ENCODE peak calls at places on chromosomes 11 and 22, in four cellular contexts. One of them, this sample, is unnamed.

GRCh38 chr22:20422271-20422958 is 15.2 kb downstream of the SCARF2 start:
- DNase-seq in left ventricle myocardium inferior: no peak
- DNase-seq in gastrocnemius medialis: no peak
- DNase-seq in fibroblast of lung: no peak
- DNase-seq in this sample: no peak

GRCh38 chr11:61956191-61957027 is 6.3 kb downstream of the BEST1 start:
- DNase-seq in left ventricle myocardium inferior: no peak
- DNase-seq in gastrocnemius medialis: no peak
- DNase-seq in fibroblast of lung: no peak
- DNase-seq in this sample: peak; percentile 63

GRCh38 chr22:19876941-19877625 is 22.4 kb upstream of the GNB1L start:
- DNase-seq in left ventricle myocardium inferior: no peak
- DNase-seq in gastrocnemius medialis: peak; percentile 7
- DNase-seq in fibroblast of lung: no peak
- DNase-seq in this sample: peak; percentile 59

GRCh38 chr11:131662310-131662709 is 291.9 kb downstream of the NTM start:
- DNase-seq in left ventricle myocardium inferior: no peak
- DNase-seq in gastrocnemius medialis: no peak
- DNase-seq in fibroblast of lung: no peak
- DNase-seq in this sample: no peak

GRCh38 chr11:45470151-45471001 is 184.2 kb upstream of the SYT13 start:
- DNase-seq in left ventricle myocardium inferior: peak; percentile 27
- DNase-seq in gastrocnemius medialis: no peak
- DNase-seq in fibroblast of lung: peak; percentile 37
- DNase-seq in this sample: no peak

GRCh38 chr11:61503135-61503770 is 5.3 kb upstream of the LRRC10B start:
- DNase-seq in left ventricle myocardium inferior: no peak
- DNase-seq in gastrocnemius medialis: no peak
- DNase-seq in fibroblast of lung: no peak
- DNase-seq in this sample: no peak

GRCh38 chr22:38566726-38567504 is 3.1 kb downstream of the DMC1 start:
- DNase-seq in left ventricle myocardium inferior: no peak
- DNase-seq in gastrocnemius medialis: no peak
- DNase-seq in fibroblast of lung: no peak
- DNase-seq in this sample: no peak

GRCh38 chr11:64449381-64450167 is 90.6 kb downstream of the RPS6KA4 start:
- DNase-seq in left ventricle myocardium inferior: peak; percentile 36
- DNase-seq in gastrocnemius medialis: peak; percentile 23
- DNase-seq in fibroblast of lung: peak; percentile 41
- DNase-seq in this sample: no peak

GRCh38 chr11:64234840-64235379 is 526 bp downstream of the VEGFB start:
- DNase-seq in left ventricle myocardium inferior: peak; percentile 57
- DNase-seq in gastrocnemius medialis: peak; percentile 56
- DNase-seq in fibroblast of lung: no peak
- DNase-seq in this sample: peak; percentile 78

GRCh38 chr22:23913306-23913660 is 19.1 kb downstream of the MIF start:
- DNase-seq in left ventricle myocardium inferior: no peak
- DNase-seq in gastrocnemius medialis: no peak
- DNase-seq in fibroblast of lung: no peak
- DNase-seq in this sample: no peak

GRCh38 chr11:73528420-73528819 is 69.5 kb downstream of the FAM168A start:
- DNase-seq in left ventricle myocardium inferior: no peak
- DNase-seq in gastrocnemius medialis: no peak
- DNase-seq in fibroblast of lung: no peak
- DNase-seq in this sample: no peak
- H3K4me3 ChIP-seq in left ventricle myocardium inferior: peak overlapping the region; percentile 54
- H3K4me3 ChIP-seq in gastrocnemius medialis: no peak overlapping the region
- H3K4me3 ChIP-seq in fibroblast of lung: peak overlapping the region; percentile 36
- H3K4me3 ChIP-seq in this sample: no peak overlapping the region

GRCh38 chr11:117180661-117181585 is 2.4 kb downstream of the SIDT2 start:
- DNase-seq in left ventricle myocardium inferior: peak; percentile 58
- DNase-seq in gastrocnemius medialis: peak; percentile 77
- DNase-seq in fibroblast of lung: peak; percentile 77
- DNase-seq in this sample: no peak
- TF ChIP-seq CTCF in left ventricle myocardium inferior: peak; percentile 66
- TF ChIP-seq CTCF in gastrocnemius medialis: peak; percentile 61
- TF ChIP-seq CTCF in fibroblast of lung: peak; percentile 42
- TF ChIP-seq CTCF in this sample: peak; percentile 76

GRCh38 chr11:117154468-117154867 is 10.4 kb downstream of the PAFAH1B2 start:
- DNase-seq in left ventricle myocardium inferior: no peak
- DNase-seq in gastrocnemius medialis: no peak
- DNase-seq in fibroblast of lung: no peak
- DNase-seq in this sample: no peak
- H3K27ac ChIP-seq in left ventricle myocardium inferior: no peak overlapping the region
- H3K27ac ChIP-seq in gastrocnemius medialis: no peak overlapping the region
- H3K27ac ChIP-seq in fibroblast of lung: no peak overlapping the region
- H3K27ac ChIP-seq in this sample: no peak overlapping the region

GRCh38 chr11:73334244-73335203 is 26.4 kb downstream of the ARHGEF17 start:
- DNase-seq in left ventricle myocardium inferior: peak; percentile 87
- DNase-seq in gastrocnemius medialis: peak; percentile 69
- DNase-seq in fibroblast of lung: peak; percentile 89
- DNase-seq in this sample: peak; percentile 59
- H3K4me3 ChIP-seq in left ventricle myocardium inferior: peak overlapping the region; percentile 20
- H3K4me3 ChIP-seq in gastrocnemius medialis: no peak overlapping the region
- H3K4me3 ChIP-seq in fibroblast of lung: peak overlapping the region; percentile 29
- H3K4me3 ChIP-seq in this sample: no peak overlapping the region

GRCh38 chr11:118435233-118435892 is 929 bp upstream of the KMT2A start:
- DNase-seq in left ventricle myocardium inferior: peak; percentile 46
- DNase-seq in gastrocnemius medialis: peak; percentile 35
- DNase-seq in fibroblast of lung: peak; percentile 37
- DNase-seq in this sample: no peak

GRCh38 chr11:118437046-118437735 is 899 bp downstream of the KMT2A start:
- DNase-seq in left ventricle myocardium inferior: peak; percentile 20
- DNase-seq in gastrocnemius medialis: peak; percentile 28
- DNase-seq in fibroblast of lung: peak; percentile 23
- DNase-seq in this sample: peak; percentile 77

GRCh38 chr11:118437736-118438125 is 1.4 kb downstream of the KMT2A start:
- DNase-seq in left ventricle myocardium inferior: peak; percentile 19
- DNase-seq in gastrocnemius medialis: no peak
- DNase-seq in fibroblast of lung: peak; percentile 10
- DNase-seq in this sample: no peak

GRCh38 chr11:118435893-118436624 is at the start of gene KMT2A:
- DNase-seq in left ventricle myocardium inferior: peak; percentile 99
- DNase-seq in gastrocnemius medialis: peak; percentile 94
- DNase-seq in fibroblast of lung: peak; percentile 97
- DNase-seq in this sample: peak; percentile 86

GRCh38 chr11:118436639-118437045 is 350 bp downstream of the KMT2A start:
- DNase-seq in left ventricle myocardium inferior: no peak
- DNase-seq in gastrocnemius medialis: no peak
- DNase-seq in fibroblast of lung: no peak
- DNase-seq in this sample: no peak
- TF ChIP-seq CTCF in left ventricle myocardium inferior: no peak
- TF ChIP-seq CTCF in gastrocnemius medialis: no peak
- TF ChIP-seq CTCF in fibroblast of lung: no peak
- TF ChIP-seq CTCF in this sample: no peak

DNA sequence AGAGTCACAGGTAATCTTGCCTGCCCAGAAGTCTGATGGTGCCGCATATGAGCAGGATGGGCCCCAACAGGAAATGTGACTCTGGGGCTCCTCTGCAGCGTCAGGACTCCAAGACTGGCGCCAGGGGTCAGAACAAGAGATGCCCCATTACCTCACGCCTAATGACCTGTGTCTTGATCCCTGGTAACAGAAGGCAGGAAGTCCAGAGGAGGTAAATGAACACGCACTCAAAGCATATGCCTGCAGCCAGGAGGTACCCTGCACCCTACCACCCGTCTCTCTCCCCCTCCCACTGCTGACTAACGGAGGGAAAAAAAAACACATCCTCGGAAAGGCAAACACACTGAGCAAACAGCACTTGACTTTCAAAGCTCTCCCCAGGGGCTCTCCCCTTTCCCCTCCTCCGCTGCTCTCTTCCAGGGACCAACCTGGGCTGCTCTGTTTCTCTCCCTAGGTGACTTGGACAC is 37.3 kb downstream of the ABCC8 start:
- DNase-seq in left ventricle myocardium inferior: no peak
- DNase-seq in gastrocnemius medialis: no peak
- DNase-seq in fibroblast of lung: no peak
- DNase-seq in this sample: no peak
- H3K27ac ChIP-seq in left ventricle myocardium inferior: no peak overlapping the region
- H3K27ac ChIP-seq in gastrocnemius medialis: no peak overlapping the region
- H3K27ac ChIP-seq in fibroblast of lung: no peak overlapping the region
- H3K27ac ChIP-seq in this sample: no peak overlapping the region

GRCh38 chr11:57240757-57241156 is 3.7 kb upstream of the APLNR start:
- DNase-seq in left ventricle myocardium inferior: no peak
- DNase-seq in gastrocnemius medialis: no peak
- DNase-seq in fibroblast of lung: no peak
- DNase-seq in this sample: no peak

GRCh38 chr11:57235761-57236703 is 1.0 kb downstream of the APLNR start:
- DNase-seq in left ventricle myocardium inferior: no peak
- DNase-seq in gastrocnemius medialis: no peak
- DNase-seq in fibroblast of lung: no peak
- DNase-seq in this sample: no peak

GRCh38 chr11:57239348-57239747 is 2.3 kb upstream of the APLNR start:
- DNase-seq in left ventricle myocardium inferior: no peak
- DNase-seq in gastrocnemius medialis: no peak
- DNase-seq in fibroblast of lung: no peak
- DNase-seq in this sample: no peak

GRCh38 chr11:57240007-57240406 is 3.0 kb upstream of the APLNR start:
- DNase-seq in left ventricle myocardium inferior: no peak
- DNase-seq in gastrocnemius medialis: no peak
- DNase-seq in fibroblast of lung: no peak
- DNase-seq in this sample: no peak

DNA sequence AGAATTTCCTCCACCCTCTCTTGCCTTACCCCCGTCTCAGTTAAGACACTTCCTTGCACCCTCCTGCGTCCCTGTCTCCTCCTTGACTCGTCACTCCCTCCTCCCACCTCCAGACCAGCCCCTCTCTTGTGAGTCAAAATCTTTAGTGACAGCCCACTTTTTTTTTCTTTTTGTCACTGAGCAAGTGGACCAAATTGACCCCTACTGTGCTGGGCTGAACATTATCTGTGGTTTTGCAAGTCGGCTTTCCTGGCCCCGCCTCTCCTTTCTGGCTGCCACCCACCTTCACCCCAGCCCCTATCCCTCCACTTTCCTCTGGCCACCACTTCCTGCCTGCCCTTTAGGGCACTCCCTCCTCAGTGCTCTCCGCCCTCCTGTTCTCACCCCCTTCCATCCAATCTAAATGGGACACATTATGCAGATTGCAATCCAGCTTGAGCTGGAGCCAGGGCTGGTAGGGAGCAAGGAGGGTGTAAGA is at the start of gene APLNR:
- DNase-seq in left ventricle myocardium inferior: peak; percentile 21
- DNase-seq in gastrocnemius medialis: no peak
- DNase-seq in fibroblast of lung: no peak
- DNase-seq in this sample: no peak
- H3K4me3 ChIP-seq in left ventricle myocardium inferior: peak within 1 kb of the TSS; percentile 66
- H3K4me3 ChIP-seq in gastrocnemius medialis: peak within 1 kb of the TSS; percentile 6
- H3K4me3 ChIP-seq in fibroblast of lung: no peak within 1 kb of the TSS
- H3K4me3 ChIP-seq in this sample: no peak within 1 kb of the TSS

GRCh38 chr22:50701076-50701419 is 28.4 kb downstream of the SHANK3 start:
- DNase-seq in left ventricle myocardium inferior: no peak
- DNase-seq in gastrocnemius medialis: no peak
- DNase-seq in fibroblast of lung: no peak
- DNase-seq in this sample: no peak

GRCh38 chr22:50698546-50698945 is 25.9 kb downstream of the SHANK3 start:
- DNase-seq in left ventricle myocardium inferior: peak; percentile 19
- DNase-seq in gastrocnemius medialis: no peak
- DNase-seq in fibroblast of lung: no peak
- DNase-seq in this sample: peak; percentile 34

GRCh38 chr22:50699001-50699753 is 26.6 kb downstream of the SHANK3 start:
- DNase-seq in left ventricle myocardium inferior: peak; percentile 13
- DNase-seq in gastrocnemius medialis: no peak
- DNase-seq in fibroblast of lung: no peak
- DNase-seq in this sample: peak; percentile 50

GRCh38 chr22:50700387-50701075 is 27.9 kb downstream of the SHANK3 start:
- DNase-seq in left ventricle myocardium inferior: peak; percentile 9
- DNase-seq in gastrocnemius medialis: no peak
- DNase-seq in fibroblast of lung: no peak
- DNase-seq in this sample: peak; percentile 59

GRCh38 chr22:50699754-50700386 is 27.2 kb downstream of the SHANK3 start:
- DNase-seq in left ventricle myocardium inferior: peak; percentile 10
- DNase-seq in gastrocnemius medialis: no peak
- DNase-seq in fibroblast of lung: no peak
- DNase-seq in this sample: peak; percentile 51
- TF ChIP-seq CTCF in left ventricle myocardium inferior: no peak
- TF ChIP-seq CTCF in gastrocnemius medialis: no peak
- TF ChIP-seq CTCF in fibroblast of lung: no peak
- TF ChIP-seq CTCF in this sample: no peak

GRCh38 chr11:557328-558132 is 3.0 kb downstream of the LMNTD2 start:
- DNase-seq in left ventricle myocardium inferior: no peak
- DNase-seq in gastrocnemius medialis: no peak
- DNase-seq in fibroblast of lung: no peak
- DNase-seq in this sample: no peak

GRCh38 chr11:556857-557256 is 3.7 kb downstream of the LMNTD2 start:
- DNase-seq in left ventricle myocardium inferior: no peak
- DNase-seq in gastrocnemius medialis: no peak
- DNase-seq in fibroblast of lung: no peak
- DNase-seq in this sample: no peak

GRCh38 chr11:554824-555499 is 5.6 kb downstream of the LMNTD2 start:
- DNase-seq in left ventricle myocardium inferior: peak; percentile 43
- DNase-seq in gastrocnemius medialis: no peak
- DNase-seq in fibroblast of lung: peak; percentile 23
- DNase-seq in this sample: no peak

GRCh38 chr11:555500-556174 is 4.9 kb downstream of the LMNTD2 start:
- DNase-seq in left ventricle myocardium inferior: no peak
- DNase-seq in gastrocnemius medialis: no peak
- DNase-seq in fibroblast of lung: no peak
- DNase-seq in this sample: no peak

DNA sequence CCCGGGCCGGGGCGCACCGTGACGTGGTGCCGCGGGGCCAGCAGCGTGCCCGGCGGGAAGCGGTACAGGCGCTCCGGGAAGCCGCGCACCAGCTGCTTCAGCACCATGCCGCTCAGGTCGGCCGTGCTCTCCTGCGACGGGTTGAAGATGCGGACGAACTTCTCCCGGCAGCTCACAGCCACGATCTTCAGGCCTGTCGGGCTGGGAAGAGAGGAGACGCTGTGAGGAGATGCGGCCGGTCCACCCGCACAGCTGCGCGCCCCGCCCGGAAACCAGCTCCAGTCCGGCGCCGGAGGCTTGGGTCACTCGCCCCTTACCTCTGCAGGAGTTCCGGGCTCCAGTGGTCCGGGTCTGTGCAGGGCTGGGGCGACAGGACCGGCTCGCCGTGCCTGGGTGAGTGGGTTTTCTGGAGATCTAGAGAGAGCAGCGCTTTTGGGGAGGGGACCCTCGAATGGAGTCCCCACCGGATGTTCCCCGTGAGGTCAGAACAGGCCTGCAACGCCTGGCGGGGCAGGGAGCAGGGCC is 4.3 kb downstream of the LMNTD2 start:
- DNase-seq in left ventricle myocardium inferior: no peak
- DNase-seq in gastrocnemius medialis: no peak
- DNase-seq in fibroblast of lung: no peak
- DNase-seq in this sample: no peak
- H3K27ac ChIP-seq in left ventricle myocardium inferior: no peak overlapping the region
- H3K27ac ChIP-seq in gastrocnemius medialis: no peak overlapping the region
- H3K27ac ChIP-seq in fibroblast of lung: no peak overlapping the region
- H3K27ac ChIP-seq in this sample: no peak overlapping the region